ENCODE peak calls at places on chromosomes 16 and 17, in seven cellular contexts. X is upper lobe of right lung, E is Peyer's patch, V is BE2C, F is caudate nucleus, P is H54, Y is endodermal cell. T is an unnamed sample.

GRCh38 chr16:27468941-27469531 is 67.1 kb downstream of the IL21R start:
- DNase-seq in E (no peak), Y (no peak), V (no peak), F (peak), P (no peak), X (no peak), T (no peak)

GRCh38 chr16:54070944-54071343 is 215.6 kb downstream of the IRX3 start:
- DNase-seq in P (no peak), E (no peak), Y (no peak), F (no peak), V (no peak), X (no peak), T (no peak)

GRCh38 chr16:57809843-57810196 is 7.5 kb upstream of the KIFC3 start:
- DNase-seq in X (no peak), F (no peak), Y (no peak), P (no peak), E (no peak), V (no peak), T (no peak)

GRCh38 chr16:20928774-20929411 is 28.3 kb downstream of the LYRM1 start:
- DNase-seq in X (no peak), Y (no peak), F (no peak), P (no peak), V (no peak), E (no peak), T (no peak)

GRCh38 chr17:17071531-17072360 is 29.5 kb downstream of the MPRIP start:
- DNase-seq in F (peak), Y (no peak), X (peak), V (no peak), E (no peak), P (no peak), T (no peak)

GRCh38 chr17:58324409-58325288 is 3.9 kb downstream of the TSPOAP1 start:
- DNase-seq in V (peak), P (no peak), Y (peak), F (no peak), E (no peak), X (peak), T (no peak)

GRCh38 chr17:4808378-4808767 is 1.4 kb downstream of the PLD2 start:
- DNase-seq in P (no peak), E (no peak), F (peak), X (peak), Y (no peak), V (no peak), T (peak)

GRCh38 chr16:68384293-68385255 is 63.7 kb downstream of the SMPD3 start:
- DNase-seq in X (no peak), F (no peak), Y (peak), P (no peak), V (no peak), E (no peak), T (no peak)

GRCh38 chr16:84806256-84806889 is 13.4 kb upstream of the CRISPLD2 start:
- DNase-seq in X (no peak), P (peak), Y (no peak), F (no peak), E (no peak), V (peak), T (peak)

GRCh38 chr17:2929881-2930533 is 133.4 kb downstream of the OR1D5 start:
- DNase-seq in E (no peak), F (no peak), V (peak), X (no peak), P (peak), Y (peak), T (peak)

GRCh38 chr17:41869426-41869825 is 4.2 kb upstream of the KLHL11 start:
- DNase-seq in X (peak), E (no peak), P (no peak), F (no peak), V (no peak), Y (no peak), T (no peak)

GRCh38 chr17:59754547-59754946 is 47.1 kb downstream of the VMP1 start:
- DNase-seq in X (no peak), V (no peak), E (no peak), P (no peak), Y (no peak), F (no peak), T (no peak)

GRCh38 chr17:22517716-22518115 is 825.4 kb downstream of the KCNJ18 start:
- DNase-seq in X (no peak), E (no peak), Y (no peak), F (no peak), P (no peak), V (no peak), T (no peak)

GRCh38 chr17:82424001-82424862 is 5.8 kb upstream of the OGFOD3 start:
- DNase-seq in E (peak), X (no peak), Y (peak), F (no peak), V (no peak), P (peak), T (peak)

GRCh38 chr16:88634141-88634993 is 4.0 kb upstream of the IL17C start:
- DNase-seq in V (no peak), X (peak), F (no peak), Y (peak), E (peak), P (no peak), T (peak)